ENCODE peak calls at places on chromosomes 13 and 19, in five cellular contexts. J is CD4-positive, alpha-beta T cell; P is upper lobe of left lung; H is fibroblast of lung; I is CD8-positive, alpha-beta T cell. O is an unnamed sample.
A peak's percentile ranks its signal among the peaks of the same experiment; 100 is the strongest.

GRCh38 chr19:51081476-51081875 is 1.2 kb downstream of the KLK14 start:
- DNase-seq in J (no peak), P (no peak), H (no peak), I (no peak), O (no peak)

GRCh38 chr13:19781526-19781925 is 1.2 kb downstream of the PSPC1 start:
- DNase-seq in J (no peak), P (no peak), H (peak; percentile 6), I (no peak), O (no peak)

GRCh38 chr13:38902551-38902950 is 88.1 kb downstream of the STOML3 start:
- DNase-seq in J (no peak), P (no peak), H (no peak), I (no peak), O (no peak)

GRCh38 chr13:87123987-87124784 is 547.0 kb upstream of the SLITRK5 start:
- DNase-seq in J (no peak), P (peak; percentile 24), H (peak; percentile 100), I (no peak), O (peak; percentile 4)

GRCh38 chr13:91078093-91078679 is 269.3 kb upstream of the MIR17HG start:
- DNase-seq in J (no peak), P (no peak), H (peak; percentile 29), I (no peak), O (no peak)

GRCh38 chr19:17766543-17767131 is 15.4 kb downstream of the FCHO1 start:
- DNase-seq in J (no peak), P (peak; percentile 88), H (peak; percentile 79), I (no peak), O (peak; percentile 60)

GRCh38 chr19:33508941-33509614 is 12.5 kb downstream of the PEPD start:
- DNase-seq in J (no peak), P (no peak), H (no peak), I (no peak), O (peak; percentile 64)

GRCh38 chr19:8592231-8593009 is 15.2 kb upstream of the MYO1F start:
- DNase-seq in J (peak; percentile 96), P (peak; percentile 92), H (peak; percentile 92), I (peak; percentile 91), O (peak; percentile 54)

GRCh38 chr19:48660854-48661731 is 11.7 kb downstream of the NTN5 start:
- DNase-seq in J (peak; percentile 70), P (peak; percentile 85), H (peak; percentile 90), I (peak; percentile 60), O (peak; percentile 81)

GRCh38 chr19:15779756-15780476 is 7.5 kb upstream of the OR10H5 start:
- DNase-seq in J (no peak), P (peak; percentile 23), H (no peak), I (no peak), O (no peak)

GRCh38 chr13:24625324-24625723 is 54.9 kb upstream of the ATP12A start:
- DNase-seq in J (no peak), P (no peak), H (no peak), I (no peak), O (no peak)

GRCh38 chr19:48271531-48272151 is 1.8 kb downstream of the ZNF114 start:
- DNase-seq in J (no peak), P (peak; percentile 56), H (peak; percentile 50), I (no peak), O (peak; percentile 22)

GRCh38 chr13:22311734-22312404 is 641.0 kb downstream of the FGF9 start:
- DNase-seq in J (no peak), P (no peak), H (no peak), I (no peak), O (no peak)

GRCh38 chr13:75870397-75870801 is 234.3 kb downstream of the LMO7 start:
- DNase-seq in J (peak; percentile 3), P (no peak), H (peak; percentile 43), I (no peak), O (no peak)

GRCh38 chr13:94209110-94209509 is 270.4 kb downstream of the DCT start:
- DNase-seq in J (no peak), P (no peak), H (peak; percentile 6), I (no peak), O (no peak)

GRCh38 chr13:48318714-48319457 is 15.3 kb downstream of the RB1 start:
- DNase-seq in J (peak; percentile 7), P (no peak), H (no peak), I (no peak), O (no peak)

GRCh38 chr19:52176574-52176973 is 5.2 kb upstream of the ZNF836 start:
- DNase-seq in J (no peak), P (no peak), H (no peak), I (no peak), O (no peak)

GRCh38 chr19:33280351-33280921 is 21.9 kb downstream of the CEBPA start:
- DNase-seq in J (no peak), P (no peak), H (no peak), I (no peak), O (no peak)

GRCh38 chr13:40732658-40733057 is 38.3 kb downstream of the MRPS31 start:
- DNase-seq in J (no peak), P (no peak), H (no peak), I (no peak), O (no peak)

GRCh38 chr19:41420101-41420880 is 6.9 kb downstream of the B3GNT8 start:
- DNase-seq in J (no peak), P (peak; percentile 73), H (no peak), I (no peak), O (no peak)

GRCh38 chr13:98500963-98501421 is 75.9 kb downstream of the STK24 start:
- DNase-seq in J (no peak), P (no peak), H (no peak), I (no peak), O (no peak)

GRCh38 chr13:24899601-24900000 is 135.6 kb downstream of the RNF17 start:
- DNase-seq in J (no peak), P (no peak), H (no peak), I (no peak), O (peak; percentile 7)

GRCh38 chr19:47598407-47599349 is 10.3 kb upstream of the BICRA start:
- DNase-seq in J (no peak), P (peak; percentile 37), H (peak; percentile 96), I (no peak), O (peak; percentile 98)

GRCh38 chr19:50173144-50173543 is 10.1 kb upstream of the IZUMO2 start:
- DNase-seq in J (no peak), P (no peak), H (no peak), I (no peak), O (no peak)

GRCh38 chr13:37074703-37075102 is 15.2 kb upstream of the SUPT20H start:
- DNase-seq in J (no peak), P (no peak), H (peak; percentile 57), I (no peak), O (peak; percentile 41)

GRCh38 chr19:48695743-48696352 is at the start of gene FUT2:
- DNase-seq in J (no peak), P (peak; percentile 72), H (no peak), I (no peak), O (no peak)

GRCh38 chr13:110444226-110444653 is 117.3 kb downstream of the RAB20 start:
- DNase-seq in J (no peak), P (no peak), H (peak; percentile 49), I (no peak), O (peak; percentile 32)

GRCh38 chr13:77751513-77752456 is 54.3 kb downstream of the SLAIN1 start:
- DNase-seq in J (peak; percentile 14), P (peak; percentile 35), H (peak; percentile 58), I (peak; percentile 13), O (peak; percentile 24)

GRCh38 chr13:74866151-74866550 is 615.8 kb downstream of the TBC1D4 start:
- DNase-seq in J (no peak), P (no peak), H (no peak), I (no peak), O (no peak)

GRCh38 chr19:51742736-51743288 is 8.9 kb downstream of the FPR1 start:
- DNase-seq in J (no peak), P (no peak), H (no peak), I (no peak), O (peak; percentile 37)

GRCh38 chr13:113639661-113640262 is 18.2 kb downstream of the ATP4B start:
- DNase-seq in J (no peak), P (peak; percentile 16), H (no peak), I (no peak), O (no peak)

GRCh38 chr13:112996671-112997091 is 27.7 kb downstream of the MCF2L start:
- DNase-seq in J (no peak), P (no peak), H (no peak), I (no peak), O (no peak)

GRCh38 chr19:45514376-45515051 is 7.2 kb downstream of the VASP start:
- DNase-seq in J (no peak), P (peak; percentile 66), H (no peak), I (no peak), O (no peak)

GRCh38 chr13:111049791-111050538 is 65.1 kb upstream of the ARHGEF7 start:
- DNase-seq in J (no peak), P (no peak), H (peak; percentile 50), I (no peak), O (no peak)

DNA sequence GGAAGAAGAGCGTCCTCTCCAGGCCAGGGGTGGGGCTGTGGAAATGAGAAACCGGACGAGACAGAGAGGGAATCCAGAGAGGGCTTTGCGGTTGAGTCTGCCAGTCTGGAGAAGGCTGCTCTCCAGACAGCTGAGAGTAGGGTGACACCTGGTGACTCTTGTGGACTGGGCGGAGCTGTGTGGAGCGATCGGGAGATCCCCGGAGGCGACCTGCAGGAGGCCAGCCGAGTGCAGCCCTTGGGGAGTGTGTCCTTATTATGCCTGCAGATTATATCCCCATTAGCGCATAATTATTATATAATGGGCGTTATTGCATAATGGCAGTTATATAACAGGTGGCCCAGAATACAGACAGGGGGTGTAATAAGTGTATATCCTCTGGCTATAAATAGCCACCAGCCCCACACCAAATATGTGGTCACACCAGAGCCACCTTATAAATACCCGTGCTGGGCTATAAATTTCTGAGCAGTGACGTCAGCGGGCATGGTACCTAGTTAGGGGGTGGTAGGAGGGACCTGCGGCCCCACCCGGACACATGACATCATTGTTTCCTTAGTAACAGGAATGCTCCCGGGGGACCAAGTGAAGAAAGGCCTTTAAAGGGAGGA is 41.2 kb downstream of the NFIX start:
- DNase-seq in J (no peak), P (peak; percentile 86), H (no peak), I (no peak), O (peak; percentile 47)
- TF ChIP-seq CTCF in J (no peak), P (peak; percentile 18), H (no peak), I (no peak), O (peak; percentile 34)

GRCh38 chr13:104871456-104871855 is 1664.0 kb downstream of the EFNB2 start:
- DNase-seq in J (no peak), P (no peak), H (no peak), I (no peak), O (no peak)
- TF ChIP-seq CTCF in J (no peak), P (no peak), H (no peak), I (no peak), O (no peak)

GRCh38 chr19:10568444-10568825 is 344 bp downstream of the CDKN2D start:
- DNase-seq in J (no peak), P (peak; percentile 57), H (no peak), I (no peak), O (no peak)
- TF ChIP-seq CTCF in J (no peak), P (no peak), H (no peak), I (peak; percentile 21), O (no peak)

GRCh38 chr13:107641574-107641973 is 573.8 kb downstream of the LIG4 start:
- DNase-seq in J (no peak), P (no peak), H (no peak), I (no peak), O (no peak)

GRCh38 chr13:107644136-107644535 is 571.2 kb downstream of the LIG4 start:
- DNase-seq in J (no peak), P (no peak), H (no peak), I (no peak), O (no peak)

DNA sequence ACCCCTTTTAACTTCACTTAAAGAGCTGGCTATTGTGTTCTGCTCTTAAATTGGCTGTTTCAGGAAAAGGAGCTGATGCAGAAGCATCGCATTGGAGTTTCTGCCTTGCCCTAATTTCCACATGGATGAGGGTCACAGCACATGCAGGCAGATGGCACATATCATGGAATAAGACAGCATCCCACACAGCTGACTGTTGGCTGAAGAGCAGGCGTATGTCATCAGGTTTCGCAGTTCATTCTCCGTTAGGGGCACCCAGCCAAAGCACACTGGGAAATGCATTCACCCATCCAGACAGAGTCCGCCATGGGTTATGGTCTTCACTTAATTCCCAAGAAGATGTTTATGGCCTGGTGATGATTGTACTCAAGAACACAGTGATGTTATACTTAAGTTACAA is 572.5 kb downstream of the LIG4 start:
- DNase-seq in J (no peak), P (no peak), H (peak; percentile 58), I (no peak), O (no peak)
- TF ChIP-seq CTCF in J (no peak), P (no peak), H (no peak), I (no peak), O (no peak)